ENCODE peak calls at places on chromosome 5, in four cellular contexts. One of them, this sample, is unnamed.

GRCh38 chr5:68911840-68912690 is 181.7 kb upstream of the SLC30A5 start:
- DNase-seq in cardiac fibroblast: peak
- DNase-seq in fibroblast of mammary gland: peak
- DNase-seq in bronchial epithelial cell: peak
- DNase-seq in this sample: peak

GRCh38 chr5:96720408-96720807 is 58.2 kb downstream of the CAST start:
- DNase-seq in cardiac fibroblast: no peak
- DNase-seq in fibroblast of mammary gland: no peak
- DNase-seq in bronchial epithelial cell: no peak
- DNase-seq in this sample: no peak

GRCh38 chr5:144369001-144369400 is 198.3 kb downstream of the KCTD16 start:
- DNase-seq in cardiac fibroblast: no peak
- DNase-seq in fibroblast of mammary gland: no peak
- DNase-seq in bronchial epithelial cell: no peak
- DNase-seq in this sample: no peak

GRCh38 chr5:172117977-172118701 is 69.9 kb downstream of the STK10 start:
- DNase-seq in cardiac fibroblast: no peak
- DNase-seq in fibroblast of mammary gland: no peak
- DNase-seq in bronchial epithelial cell: no peak
- DNase-seq in this sample: no peak

GRCh38 chr5:13976223-13976622 is 31.7 kb upstream of the DNAH5 start:
- DNase-seq in cardiac fibroblast: no peak
- DNase-seq in fibroblast of mammary gland: no peak
- DNase-seq in bronchial epithelial cell: peak
- DNase-seq in this sample: no peak

GRCh38 chr5:128084228-128085167 is 932 bp downstream of the SLC12A2 start:
- DNase-seq in cardiac fibroblast: peak
- DNase-seq in fibroblast of mammary gland: peak
- DNase-seq in bronchial epithelial cell: peak
- DNase-seq in this sample: peak

GRCh38 chr5:68465133-68465532 is 249.6 kb downstream of the PIK3R1 start:
- DNase-seq in cardiac fibroblast: no peak
- DNase-seq in fibroblast of mammary gland: no peak
- DNase-seq in bronchial epithelial cell: no peak
- DNase-seq in this sample: no peak

GRCh38 chr5:142726188-142726731 is 40.4 kb upstream of the FGF1 start:
- DNase-seq in cardiac fibroblast: peak
- DNase-seq in fibroblast of mammary gland: peak
- DNase-seq in bronchial epithelial cell: peak
- DNase-seq in this sample: peak

GRCh38 chr5:122126177-122126701 is 3.1 kb upstream of the ZNF474 start:
- DNase-seq in cardiac fibroblast: no peak
- DNase-seq in fibroblast of mammary gland: peak
- DNase-seq in bronchial epithelial cell: peak
- DNase-seq in this sample: peak

GRCh38 chr5:43802119-43802518 is 199.1 kb downstream of the NNT start:
- DNase-seq in cardiac fibroblast: peak
- DNase-seq in fibroblast of mammary gland: peak
- DNase-seq in bronchial epithelial cell: peak
- DNase-seq in this sample: no peak

GRCh38 chr5:15215056-15215455 is 284.9 kb upstream of the FBXL7 start:
- DNase-seq in cardiac fibroblast: no peak
- DNase-seq in fibroblast of mammary gland: no peak
- DNase-seq in bronchial epithelial cell: no peak
- DNase-seq in this sample: no peak

GRCh38 chr5:143448518-143448917 is 45.0 kb upstream of the NR3C1 start:
- DNase-seq in cardiac fibroblast: no peak
- DNase-seq in fibroblast of mammary gland: no peak
- DNase-seq in bronchial epithelial cell: no peak
- DNase-seq in this sample: no peak

GRCh38 chr5:115968770-115969169 is 6.5 kb downstream of the LVRN start:
- DNase-seq in cardiac fibroblast: no peak
- DNase-seq in fibroblast of mammary gland: no peak
- DNase-seq in bronchial epithelial cell: no peak
- DNase-seq in this sample: no peak

GRCh38 chr5:22889714-22890113 is 36.6 kb upstream of the CDH12 start:
- DNase-seq in cardiac fibroblast: no peak
- DNase-seq in fibroblast of mammary gland: no peak
- DNase-seq in bronchial epithelial cell: no peak
- DNase-seq in this sample: no peak

GRCh38 chr5:14871573-14872069 is at the start of gene ANKH:
- DNase-seq in cardiac fibroblast: peak
- DNase-seq in fibroblast of mammary gland: peak
- DNase-seq in bronchial epithelial cell: peak
- DNase-seq in this sample: peak

GRCh38 chr5:154368041-154368800 is 77.6 kb upstream of the SAP30L start:
- DNase-seq in cardiac fibroblast: peak
- DNase-seq in fibroblast of mammary gland: peak
- DNase-seq in bronchial epithelial cell: peak
- DNase-seq in this sample: peak

GRCh38 chr5:1029270-1029944 is 20.8 kb downstream of the NKD2 start:
- DNase-seq in cardiac fibroblast: no peak
- DNase-seq in fibroblast of mammary gland: no peak
- DNase-seq in bronchial epithelial cell: no peak
- DNase-seq in this sample: no peak

GRCh38 chr5:140165921-140166270 is 9.1 kb upstream of the CYSTM1 start:
- DNase-seq in cardiac fibroblast: no peak
- DNase-seq in fibroblast of mammary gland: no peak
- DNase-seq in bronchial epithelial cell: no peak
- DNase-seq in this sample: no peak

GRCh38 chr5:140172473-140172872 is 2.5 kb upstream of the CYSTM1 start:
- DNase-seq in cardiac fibroblast: no peak
- DNase-seq in fibroblast of mammary gland: no peak
- DNase-seq in bronchial epithelial cell: no peak
- DNase-seq in this sample: no peak

GRCh38 chr5:140168371-140168770 is 6.6 kb upstream of the CYSTM1 start:
- DNase-seq in cardiac fibroblast: no peak
- DNase-seq in fibroblast of mammary gland: no peak
- DNase-seq in bronchial epithelial cell: peak
- DNase-seq in this sample: no peak

GRCh38 chr5:140166911-140167310 is 8.1 kb upstream of the CYSTM1 start:
- DNase-seq in cardiac fibroblast: no peak
- DNase-seq in fibroblast of mammary gland: no peak
- DNase-seq in bronchial epithelial cell: no peak
- DNase-seq in this sample: no peak

DNA sequence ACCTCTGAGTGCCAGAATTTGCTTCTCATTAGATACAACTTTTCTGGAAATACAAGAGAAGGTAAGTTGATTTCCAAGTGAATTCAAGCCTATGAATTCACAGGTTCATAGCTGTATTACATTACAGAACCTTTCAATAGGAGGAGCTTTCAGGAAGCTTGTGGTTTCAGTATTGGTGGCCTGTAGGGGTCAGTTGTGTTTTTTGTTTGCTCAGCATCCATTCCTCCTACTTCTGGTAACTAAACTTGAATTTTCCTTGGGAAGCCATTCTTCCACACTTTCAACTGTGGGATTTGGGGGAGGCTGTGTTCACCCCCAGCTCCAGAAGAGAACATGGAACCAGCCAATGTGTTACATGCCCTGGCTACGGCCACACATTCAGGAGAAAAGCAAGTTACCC is 5.6 kb upstream of the CYSTM1 start:
- DNase-seq in cardiac fibroblast: peak
- DNase-seq in fibroblast of mammary gland: peak
- DNase-seq in bronchial epithelial cell: no peak
- DNase-seq in this sample: peak
- TF ChIP-seq CTCF in cardiac fibroblast: no peak
- TF ChIP-seq CTCF in fibroblast of mammary gland: peak
- TF ChIP-seq CTCF in bronchial epithelial cell: no peak
- TF ChIP-seq CTCF in this sample: no peak

DNA sequence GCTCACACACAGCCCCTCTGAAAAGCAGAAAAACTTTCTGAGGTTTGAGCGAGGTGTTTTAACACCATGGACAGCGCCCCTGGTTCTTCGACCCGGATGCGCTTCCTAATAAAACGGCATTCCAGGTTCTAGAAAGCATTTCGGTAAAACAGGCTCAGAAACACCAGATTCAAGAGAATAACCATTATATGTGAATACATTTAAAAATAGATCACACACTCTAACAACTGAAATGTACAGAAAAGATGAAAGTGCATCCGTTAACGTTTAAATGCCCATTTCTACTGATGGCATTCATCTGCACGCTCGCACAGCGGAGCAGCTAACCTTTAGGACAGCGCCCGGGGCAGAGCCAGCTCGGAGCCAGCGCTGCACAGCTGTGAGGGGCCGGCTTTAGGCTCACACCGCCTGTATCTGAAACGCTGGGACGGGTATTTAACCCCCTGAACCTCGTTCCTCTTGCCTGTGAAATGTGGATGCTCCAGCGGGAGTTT is 26.3 kb upstream of the TENT4A start:
- DNase-seq in cardiac fibroblast: peak
- DNase-seq in fibroblast of mammary gland: peak
- DNase-seq in bronchial epithelial cell: peak
- DNase-seq in this sample: peak
- H3K4me3 ChIP-seq in cardiac fibroblast: peak
- H3K4me3 ChIP-seq in fibroblast of mammary gland: peak
- H3K4me3 ChIP-seq in bronchial epithelial cell: peak
- H3K4me3 ChIP-seq in this sample: peak

DNA sequence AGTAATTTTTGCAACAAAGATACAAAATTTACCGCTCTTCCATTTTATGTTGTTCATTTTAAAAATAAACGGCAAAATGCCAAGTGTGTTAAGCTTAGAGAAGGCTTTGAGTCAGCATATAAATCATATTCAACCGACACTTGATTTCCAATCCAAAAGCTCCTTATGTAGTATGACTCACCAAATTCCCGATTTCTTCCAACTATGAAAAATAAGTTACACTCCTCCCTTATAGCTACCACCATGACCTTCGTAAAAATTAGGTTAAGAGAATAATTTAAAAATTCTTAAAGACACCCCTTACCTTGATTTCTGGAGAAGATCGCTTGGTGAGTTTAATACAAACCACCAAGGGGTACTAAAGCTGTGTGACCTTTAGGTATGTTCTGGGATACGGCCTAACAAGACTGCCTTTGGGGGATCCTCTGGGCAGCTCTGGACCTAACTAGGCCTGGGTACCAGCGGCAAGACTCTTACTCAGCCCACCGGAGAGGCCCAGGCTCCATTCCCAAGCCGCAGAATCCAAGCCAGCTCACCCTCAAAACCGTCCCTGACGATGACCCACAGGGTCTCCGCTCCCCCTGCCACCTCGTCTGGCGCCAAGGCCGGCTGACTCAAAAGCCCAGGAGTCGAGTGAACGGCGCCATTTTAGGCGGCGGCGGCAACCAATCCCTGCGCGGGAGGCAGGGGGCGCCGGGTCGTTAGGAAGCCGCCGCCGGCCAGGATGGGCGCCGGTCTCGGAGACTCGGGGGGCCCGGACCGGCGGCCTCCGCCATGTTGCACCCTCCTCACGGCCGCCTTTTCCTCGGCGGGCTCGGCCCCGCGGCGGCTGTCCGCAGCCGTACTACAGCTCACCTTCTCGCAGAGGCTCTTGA is 731 bp downstream of the PPP2CA start:
- DNase-seq in cardiac fibroblast: peak
- DNase-seq in fibroblast of mammary gland: peak
- DNase-seq in bronchial epithelial cell: peak
- DNase-seq in this sample: peak
- TF ChIP-seq CTCF in cardiac fibroblast: no peak
- TF ChIP-seq CTCF in fibroblast of mammary gland: no peak
- TF ChIP-seq CTCF in bronchial epithelial cell: peak
- TF ChIP-seq CTCF in this sample: no peak

DNA sequence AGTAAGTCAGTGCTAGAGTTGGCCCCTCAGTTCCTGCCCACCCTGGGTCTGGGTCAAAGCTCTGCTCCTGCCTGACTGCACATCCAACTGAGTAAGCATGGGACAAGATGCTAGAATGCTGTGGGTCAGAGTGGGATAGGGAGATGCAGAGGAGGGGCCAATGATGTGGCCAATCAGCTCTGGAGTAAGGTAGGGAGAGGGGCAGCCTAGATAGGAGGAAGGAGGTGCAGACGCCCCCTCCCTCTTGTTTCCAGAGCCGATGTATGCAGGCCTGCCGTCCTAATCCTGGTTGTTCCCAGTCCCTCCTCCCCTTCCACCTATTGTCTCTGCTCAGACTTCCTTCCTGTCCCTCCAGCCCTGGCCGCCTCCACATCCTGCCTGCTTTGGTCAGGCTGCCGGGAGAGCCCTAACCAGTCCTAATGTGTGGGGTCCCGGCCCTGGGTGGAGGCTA is 1.3 kb downstream of the ARAP3 start:
- DNase-seq in cardiac fibroblast: peak
- DNase-seq in fibroblast of mammary gland: no peak
- DNase-seq in bronchial epithelial cell: no peak
- DNase-seq in this sample: peak
- H3K4me3 ChIP-seq in cardiac fibroblast: peak
- H3K4me3 ChIP-seq in fibroblast of mammary gland: no peak
- H3K4me3 ChIP-seq in bronchial epithelial cell: no peak
- H3K4me3 ChIP-seq in this sample: peak

GRCh38 chr5:66178799-66179198 is 34.7 kb downstream of the SREK1 start:
- DNase-seq in cardiac fibroblast: no peak
- DNase-seq in fibroblast of mammary gland: no peak
- DNase-seq in bronchial epithelial cell: no peak
- DNase-seq in this sample: no peak

GRCh38 chr5:66169534-66169933 is 25.4 kb downstream of the SREK1 start:
- DNase-seq in cardiac fibroblast: no peak
- DNase-seq in fibroblast of mammary gland: no peak
- DNase-seq in bronchial epithelial cell: no peak
- DNase-seq in this sample: no peak

GRCh38 chr5:66171349-66172344 is 27.5 kb downstream of the SREK1 start:
- DNase-seq in cardiac fibroblast: peak
- DNase-seq in fibroblast of mammary gland: peak
- DNase-seq in bronchial epithelial cell: peak
- DNase-seq in this sample: peak

GRCh38 chr5:66170196-66170919 is 26.3 kb downstream of the SREK1 start:
- DNase-seq in cardiac fibroblast: no peak
- DNase-seq in fibroblast of mammary gland: peak
- DNase-seq in bronchial epithelial cell: peak
- DNase-seq in this sample: peak

DNA sequence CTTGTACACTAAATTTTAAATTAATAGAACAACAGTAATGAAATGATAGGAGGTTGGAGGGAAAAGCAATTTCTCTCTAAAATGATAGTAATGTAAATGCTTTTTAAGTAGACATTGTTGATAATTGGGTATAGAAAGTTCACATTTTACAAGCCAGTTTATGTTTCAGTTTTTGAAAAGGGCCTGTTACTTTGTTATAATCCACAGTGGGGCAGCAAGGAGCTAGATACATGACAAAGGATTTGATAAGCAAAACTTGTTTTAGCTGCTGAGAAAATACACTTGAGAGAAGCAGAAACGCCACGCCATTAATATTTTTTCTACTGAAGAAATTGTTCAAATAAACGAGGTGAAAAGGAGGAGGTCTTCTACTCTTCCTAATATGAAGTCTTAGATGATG is 30.2 kb downstream of the SREK1 start:
- DNase-seq in cardiac fibroblast: peak
- DNase-seq in fibroblast of mammary gland: peak
- DNase-seq in bronchial epithelial cell: peak
- DNase-seq in this sample: no peak
- TF ChIP-seq CTCF in cardiac fibroblast: peak
- TF ChIP-seq CTCF in fibroblast of mammary gland: peak
- TF ChIP-seq CTCF in bronchial epithelial cell: peak
- TF ChIP-seq CTCF in this sample: peak

GRCh38 chr5:19865336-19866087 is 122.5 kb downstream of the CDH18 start:
- DNase-seq in cardiac fibroblast: no peak
- DNase-seq in fibroblast of mammary gland: no peak
- DNase-seq in bronchial epithelial cell: no peak
- DNase-seq in this sample: no peak
- H3K4me3 ChIP-seq in cardiac fibroblast: no peak
- H3K4me3 ChIP-seq in fibroblast of mammary gland: no peak
- H3K4me3 ChIP-seq in bronchial epithelial cell: no peak
- H3K4me3 ChIP-seq in this sample: no peak

This sample was measured in foreskin fibroblast.